ENCODE peak calls at places on chromosomes 4 and X, in ten cellular contexts. One of them, this sample, is unnamed.

GRCh38 chrX:68942141-68942540 is 113.3 kb downstream of the EFNB1 start:
- DNase-seq in CD8-positive, alpha-beta T cell: no peak
- DNase-seq in activated CD4-positive, alpha-beta memory T cell treated with anti-CD3 and anti-CD28 coated beads for 36 hours: no peak
- DNase-seq in GM13976: peak
- DNase-seq in AG20443: no peak
- DNase-seq in fibroblast of the conjunctiva: no peak
- DNase-seq in ecto neural progenitor cell: no peak
- DNase-seq in GM03348: no peak
- DNase-seq in stimulated activated CD4-positive, alpha-beta T cell treated with anti-CD3 and anti-CD28 coated beads, Interleukin-4, amount 100 ng/mL, for 24 hours: no peak
- DNase-seq in fibroblast of the aortic adventitia: no peak
- DNase-seq in this sample: peak

GRCh38 chr4:163482197-163482596 is 8.6 kb upstream of the TKTL2 start:
- DNase-seq in CD8-positive, alpha-beta T cell: no peak
- DNase-seq in activated CD4-positive, alpha-beta memory T cell treated with anti-CD3 and anti-CD28 coated beads for 36 hours: no peak
- DNase-seq in GM13976: peak
- DNase-seq in AG20443: no peak
- DNase-seq in fibroblast of the conjunctiva: no peak
- DNase-seq in ecto neural progenitor cell: no peak
- DNase-seq in GM03348: no peak
- DNase-seq in stimulated activated CD4-positive, alpha-beta T cell treated with anti-CD3 and anti-CD28 coated beads, Interleukin-4, amount 100 ng/mL, for 24 hours: no peak
- DNase-seq in fibroblast of the aortic adventitia: no peak
- DNase-seq in this sample: no peak

GRCh38 chr4:137083571-137083970 is 448.7 kb downstream of the PCDH18 start:
- DNase-seq in CD8-positive, alpha-beta T cell: no peak
- DNase-seq in activated CD4-positive, alpha-beta memory T cell treated with anti-CD3 and anti-CD28 coated beads for 36 hours: no peak
- DNase-seq in GM13976: no peak
- DNase-seq in AG20443: no peak
- DNase-seq in fibroblast of the conjunctiva: no peak
- DNase-seq in ecto neural progenitor cell: no peak
- DNase-seq in GM03348: no peak
- DNase-seq in stimulated activated CD4-positive, alpha-beta T cell treated with anti-CD3 and anti-CD28 coated beads, Interleukin-4, amount 100 ng/mL, for 24 hours: no peak
- DNase-seq in fibroblast of the aortic adventitia: peak
- DNase-seq in this sample: no peak

GRCh38 chrX:96538104-96538725 is 146.4 kb upstream of the DIAPH2 start:
- DNase-seq in CD8-positive, alpha-beta T cell: no peak
- DNase-seq in activated CD4-positive, alpha-beta memory T cell treated with anti-CD3 and anti-CD28 coated beads for 36 hours: no peak
- DNase-seq in GM13976: no peak
- DNase-seq in AG20443: no peak
- DNase-seq in fibroblast of the conjunctiva: no peak
- DNase-seq in ecto neural progenitor cell: no peak
- DNase-seq in GM03348: no peak
- DNase-seq in stimulated activated CD4-positive, alpha-beta T cell treated with anti-CD3 and anti-CD28 coated beads, Interleukin-4, amount 100 ng/mL, for 24 hours: no peak
- DNase-seq in fibroblast of the aortic adventitia: peak
- DNase-seq in this sample: no peak

GRCh38 chrX:47581731-47582647 is at the start of gene TIMP1:
- DNase-seq in CD8-positive, alpha-beta T cell: peak
- DNase-seq in activated CD4-positive, alpha-beta memory T cell treated with anti-CD3 and anti-CD28 coated beads for 36 hours: peak
- DNase-seq in GM13976: peak
- DNase-seq in AG20443: peak
- DNase-seq in fibroblast of the conjunctiva: peak
- DNase-seq in ecto neural progenitor cell: peak
- DNase-seq in GM03348: peak
- DNase-seq in stimulated activated CD4-positive, alpha-beta T cell treated with anti-CD3 and anti-CD28 coated beads, Interleukin-4, amount 100 ng/mL, for 24 hours: peak
- DNase-seq in fibroblast of the aortic adventitia: peak
- DNase-seq in this sample: no peak

GRCh38 chr4:101348367-101348827 is 1.1 kb upstream of the PPP3CA start:
- DNase-seq in CD8-positive, alpha-beta T cell: no peak
- DNase-seq in activated CD4-positive, alpha-beta memory T cell treated with anti-CD3 and anti-CD28 coated beads for 36 hours: no peak
- DNase-seq in GM13976: no peak
- DNase-seq in AG20443: no peak
- DNase-seq in fibroblast of the conjunctiva: no peak
- DNase-seq in ecto neural progenitor cell: no peak
- DNase-seq in GM03348: no peak
- DNase-seq in stimulated activated CD4-positive, alpha-beta T cell treated with anti-CD3 and anti-CD28 coated beads, Interleukin-4, amount 100 ng/mL, for 24 hours: no peak
- DNase-seq in fibroblast of the aortic adventitia: no peak
- DNase-seq in this sample: no peak

GRCh38 chr4:9762823-9763475 is 18.5 kb upstream of the DRD5 start:
- DNase-seq in CD8-positive, alpha-beta T cell: no peak
- DNase-seq in activated CD4-positive, alpha-beta memory T cell treated with anti-CD3 and anti-CD28 coated beads for 36 hours: peak
- DNase-seq in GM13976: peak
- DNase-seq in AG20443: peak
- DNase-seq in fibroblast of the conjunctiva: peak
- DNase-seq in ecto neural progenitor cell: peak
- DNase-seq in GM03348: peak
- DNase-seq in stimulated activated CD4-positive, alpha-beta T cell treated with anti-CD3 and anti-CD28 coated beads, Interleukin-4, amount 100 ng/mL, for 24 hours: peak
- DNase-seq in fibroblast of the aortic adventitia: peak
- DNase-seq in this sample: peak

GRCh38 chr4:13907255-13907751 is 279.8 kb upstream of the BOD1L1 start:
- DNase-seq in CD8-positive, alpha-beta T cell: no peak
- DNase-seq in activated CD4-positive, alpha-beta memory T cell treated with anti-CD3 and anti-CD28 coated beads for 36 hours: no peak
- DNase-seq in GM13976: no peak
- DNase-seq in AG20443: peak
- DNase-seq in fibroblast of the conjunctiva: peak
- DNase-seq in ecto neural progenitor cell: no peak
- DNase-seq in GM03348: peak
- DNase-seq in stimulated activated CD4-positive, alpha-beta T cell treated with anti-CD3 and anti-CD28 coated beads, Interleukin-4, amount 100 ng/mL, for 24 hours: no peak
- DNase-seq in fibroblast of the aortic adventitia: peak
- DNase-seq in this sample: no peak

GRCh38 chrX:11480626-11481025 is 185.1 kb downstream of the ARHGAP6 start:
- DNase-seq in CD8-positive, alpha-beta T cell: no peak
- DNase-seq in activated CD4-positive, alpha-beta memory T cell treated with anti-CD3 and anti-CD28 coated beads for 36 hours: no peak
- DNase-seq in GM13976: no peak
- DNase-seq in AG20443: no peak
- DNase-seq in fibroblast of the conjunctiva: no peak
- DNase-seq in ecto neural progenitor cell: no peak
- DNase-seq in GM03348: no peak
- DNase-seq in stimulated activated CD4-positive, alpha-beta T cell treated with anti-CD3 and anti-CD28 coated beads, Interleukin-4, amount 100 ng/mL, for 24 hours: no peak
- DNase-seq in fibroblast of the aortic adventitia: no peak
- DNase-seq in this sample: peak

GRCh38 chrX:152833378-152833777 is 2.5 kb downstream of the NSDHL start:
- DNase-seq in CD8-positive, alpha-beta T cell: no peak
- DNase-seq in activated CD4-positive, alpha-beta memory T cell treated with anti-CD3 and anti-CD28 coated beads for 36 hours: no peak
- DNase-seq in GM13976: no peak
- DNase-seq in AG20443: no peak
- DNase-seq in fibroblast of the conjunctiva: no peak
- DNase-seq in ecto neural progenitor cell: no peak
- DNase-seq in GM03348: no peak
- DNase-seq in stimulated activated CD4-positive, alpha-beta T cell treated with anti-CD3 and anti-CD28 coated beads, Interleukin-4, amount 100 ng/mL, for 24 hours: no peak
- DNase-seq in fibroblast of the aortic adventitia: no peak
- DNase-seq in this sample: no peak

GRCh38 chr4:73777612-73778011 is 37.2 kb downstream of the CXCL8 start:
- DNase-seq in CD8-positive, alpha-beta T cell: no peak
- DNase-seq in activated CD4-positive, alpha-beta memory T cell treated with anti-CD3 and anti-CD28 coated beads for 36 hours: no peak
- DNase-seq in GM13976: no peak
- DNase-seq in AG20443: peak
- DNase-seq in fibroblast of the conjunctiva: peak
- DNase-seq in ecto neural progenitor cell: no peak
- DNase-seq in GM03348: peak
- DNase-seq in stimulated activated CD4-positive, alpha-beta T cell treated with anti-CD3 and anti-CD28 coated beads, Interleukin-4, amount 100 ng/mL, for 24 hours: no peak
- DNase-seq in fibroblast of the aortic adventitia: peak
- DNase-seq in this sample: no peak

GRCh38 chrX:154805696-154806091 is 409 bp upstream of the MPP1 start:
- DNase-seq in CD8-positive, alpha-beta T cell: no peak
- DNase-seq in activated CD4-positive, alpha-beta memory T cell treated with anti-CD3 and anti-CD28 coated beads for 36 hours: no peak
- DNase-seq in GM13976: no peak
- DNase-seq in AG20443: peak
- DNase-seq in fibroblast of the conjunctiva: no peak
- DNase-seq in ecto neural progenitor cell: no peak
- DNase-seq in GM03348: peak
- DNase-seq in stimulated activated CD4-positive, alpha-beta T cell treated with anti-CD3 and anti-CD28 coated beads, Interleukin-4, amount 100 ng/mL, for 24 hours: no peak
- DNase-seq in fibroblast of the aortic adventitia: peak
- DNase-seq in this sample: peak

GRCh38 chr4:118287691-118288090 is 65.1 kb downstream of the PRSS12 start:
- DNase-seq in CD8-positive, alpha-beta T cell: no peak
- DNase-seq in activated CD4-positive, alpha-beta memory T cell treated with anti-CD3 and anti-CD28 coated beads for 36 hours: no peak
- DNase-seq in GM13976: no peak
- DNase-seq in AG20443: no peak
- DNase-seq in fibroblast of the conjunctiva: no peak
- DNase-seq in ecto neural progenitor cell: no peak
- DNase-seq in GM03348: no peak
- DNase-seq in stimulated activated CD4-positive, alpha-beta T cell treated with anti-CD3 and anti-CD28 coated beads, Interleukin-4, amount 100 ng/mL, for 24 hours: no peak
- DNase-seq in fibroblast of the aortic adventitia: peak
- DNase-seq in this sample: no peak

GRCh38 chrX:26915064-26915463 is 548.1 kb downstream of the PPP4R3C start:
- DNase-seq in CD8-positive, alpha-beta T cell: no peak
- DNase-seq in activated CD4-positive, alpha-beta memory T cell treated with anti-CD3 and anti-CD28 coated beads for 36 hours: no peak
- DNase-seq in GM13976: no peak
- DNase-seq in AG20443: no peak
- DNase-seq in fibroblast of the conjunctiva: no peak
- DNase-seq in ecto neural progenitor cell: no peak
- DNase-seq in GM03348: no peak
- DNase-seq in stimulated activated CD4-positive, alpha-beta T cell treated with anti-CD3 and anti-CD28 coated beads, Interleukin-4, amount 100 ng/mL, for 24 hours: no peak
- DNase-seq in fibroblast of the aortic adventitia: peak
- DNase-seq in this sample: no peak

GRCh38 chrX:36867143-36867542 is 141.0 kb upstream of the FAM47C start:
- DNase-seq in CD8-positive, alpha-beta T cell: no peak
- DNase-seq in activated CD4-positive, alpha-beta memory T cell treated with anti-CD3 and anti-CD28 coated beads for 36 hours: no peak
- DNase-seq in GM13976: peak
- DNase-seq in AG20443: peak
- DNase-seq in fibroblast of the conjunctiva: no peak
- DNase-seq in ecto neural progenitor cell: no peak
- DNase-seq in GM03348: peak
- DNase-seq in stimulated activated CD4-positive, alpha-beta T cell treated with anti-CD3 and anti-CD28 coated beads, Interleukin-4, amount 100 ng/mL, for 24 hours: no peak
- DNase-seq in fibroblast of the aortic adventitia: peak
- DNase-seq in this sample: no peak

GRCh38 chr4:38860788-38861424 is 4.3 kb upstream of the TLR6 start:
- DNase-seq in CD8-positive, alpha-beta T cell: peak
- DNase-seq in activated CD4-positive, alpha-beta memory T cell treated with anti-CD3 and anti-CD28 coated beads for 36 hours: peak
- DNase-seq in GM13976: peak
- DNase-seq in AG20443: peak
- DNase-seq in fibroblast of the conjunctiva: no peak
- DNase-seq in ecto neural progenitor cell: peak
- DNase-seq in GM03348: peak
- DNase-seq in stimulated activated CD4-positive, alpha-beta T cell treated with anti-CD3 and anti-CD28 coated beads, Interleukin-4, amount 100 ng/mL, for 24 hours: peak
- DNase-seq in fibroblast of the aortic adventitia: peak
- DNase-seq in this sample: peak

GRCh38 chrX:151151668-151152267 is 24.6 kb upstream of the GPR50 start:
- DNase-seq in CD8-positive, alpha-beta T cell: peak
- DNase-seq in activated CD4-positive, alpha-beta memory T cell treated with anti-CD3 and anti-CD28 coated beads for 36 hours: peak
- DNase-seq in GM13976: peak
- DNase-seq in AG20443: peak
- DNase-seq in fibroblast of the conjunctiva: peak
- DNase-seq in ecto neural progenitor cell: no peak
- DNase-seq in GM03348: peak
- DNase-seq in stimulated activated CD4-positive, alpha-beta T cell treated with anti-CD3 and anti-CD28 coated beads, Interleukin-4, amount 100 ng/mL, for 24 hours: peak
- DNase-seq in fibroblast of the aortic adventitia: peak
- DNase-seq in this sample: peak

GRCh38 chr4:7924163-7924562 is 15.5 kb downstream of the AFAP1 start:
- DNase-seq in CD8-positive, alpha-beta T cell: no peak
- DNase-seq in activated CD4-positive, alpha-beta memory T cell treated with anti-CD3 and anti-CD28 coated beads for 36 hours: no peak
- DNase-seq in GM13976: no peak
- DNase-seq in AG20443: no peak
- DNase-seq in fibroblast of the conjunctiva: no peak
- DNase-seq in ecto neural progenitor cell: no peak
- DNase-seq in GM03348: no peak
- DNase-seq in stimulated activated CD4-positive, alpha-beta T cell treated with anti-CD3 and anti-CD28 coated beads, Interleukin-4, amount 100 ng/mL, for 24 hours: no peak
- DNase-seq in fibroblast of the aortic adventitia: no peak
- DNase-seq in this sample: no peak

GRCh38 chr4:110073045-110073845 is 125.2 kb downstream of the ELOVL6 start:
- DNase-seq in CD8-positive, alpha-beta T cell: no peak
- DNase-seq in activated CD4-positive, alpha-beta memory T cell treated with anti-CD3 and anti-CD28 coated beads for 36 hours: no peak
- DNase-seq in GM13976: no peak
- DNase-seq in AG20443: no peak
- DNase-seq in fibroblast of the conjunctiva: no peak
- DNase-seq in ecto neural progenitor cell: no peak
- DNase-seq in GM03348: no peak
- DNase-seq in stimulated activated CD4-positive, alpha-beta T cell treated with anti-CD3 and anti-CD28 coated beads, Interleukin-4, amount 100 ng/mL, for 24 hours: no peak
- DNase-seq in fibroblast of the aortic adventitia: no peak
- DNase-seq in this sample: no peak

GRCh38 chr4:184163813-184164212 is 53.9 kb downstream of the ENPP6 start:
- DNase-seq in CD8-positive, alpha-beta T cell: no peak
- DNase-seq in activated CD4-positive, alpha-beta memory T cell treated with anti-CD3 and anti-CD28 coated beads for 36 hours: peak
- DNase-seq in GM13976: peak
- DNase-seq in AG20443: peak
- DNase-seq in fibroblast of the conjunctiva: no peak
- DNase-seq in ecto neural progenitor cell: peak
- DNase-seq in GM03348: peak
- DNase-seq in stimulated activated CD4-positive, alpha-beta T cell treated with anti-CD3 and anti-CD28 coated beads, Interleukin-4, amount 100 ng/mL, for 24 hours: no peak
- DNase-seq in fibroblast of the aortic adventitia: peak
- DNase-seq in this sample: peak

GRCh38 chr4:40247350-40247749 is 50.5 kb downstream of the RHOH start:
- DNase-seq in CD8-positive, alpha-beta T cell: peak
- DNase-seq in activated CD4-positive, alpha-beta memory T cell treated with anti-CD3 and anti-CD28 coated beads for 36 hours: peak
- DNase-seq in GM13976: no peak
- DNase-seq in AG20443: no peak
- DNase-seq in fibroblast of the conjunctiva: no peak
- DNase-seq in ecto neural progenitor cell: no peak
- DNase-seq in GM03348: no peak
- DNase-seq in stimulated activated CD4-positive, alpha-beta T cell treated with anti-CD3 and anti-CD28 coated beads, Interleukin-4, amount 100 ng/mL, for 24 hours: peak
- DNase-seq in fibroblast of the aortic adventitia: no peak
- DNase-seq in this sample: no peak

GRCh38 chrX:47507204-47507878 is 24.3 kb upstream of the ZNF41 start:
- DNase-seq in CD8-positive, alpha-beta T cell: no peak
- DNase-seq in activated CD4-positive, alpha-beta memory T cell treated with anti-CD3 and anti-CD28 coated beads for 36 hours: no peak
- DNase-seq in GM13976: no peak
- DNase-seq in AG20443: no peak
- DNase-seq in fibroblast of the conjunctiva: no peak
- DNase-seq in ecto neural progenitor cell: no peak
- DNase-seq in GM03348: no peak
- DNase-seq in stimulated activated CD4-positive, alpha-beta T cell treated with anti-CD3 and anti-CD28 coated beads, Interleukin-4, amount 100 ng/mL, for 24 hours: no peak
- DNase-seq in fibroblast of the aortic adventitia: no peak
- DNase-seq in this sample: no peak

GRCh38 chr4:113823291-113823659 is 61.7 kb upstream of the CAMK2D start:
- DNase-seq in CD8-positive, alpha-beta T cell: no peak
- DNase-seq in activated CD4-positive, alpha-beta memory T cell treated with anti-CD3 and anti-CD28 coated beads for 36 hours: peak
- DNase-seq in GM13976: peak
- DNase-seq in AG20443: no peak
- DNase-seq in fibroblast of the conjunctiva: no peak
- DNase-seq in ecto neural progenitor cell: no peak
- DNase-seq in GM03348: no peak
- DNase-seq in stimulated activated CD4-positive, alpha-beta T cell treated with anti-CD3 and anti-CD28 coated beads, Interleukin-4, amount 100 ng/mL, for 24 hours: no peak
- DNase-seq in fibroblast of the aortic adventitia: no peak
- DNase-seq in this sample: no peak

GRCh38 chr4:47561331-47561730 is 76.3 kb downstream of the ATP10D start:
- DNase-seq in CD8-positive, alpha-beta T cell: no peak
- DNase-seq in activated CD4-positive, alpha-beta memory T cell treated with anti-CD3 and anti-CD28 coated beads for 36 hours: no peak
- DNase-seq in GM13976: no peak
- DNase-seq in AG20443: no peak
- DNase-seq in fibroblast of the conjunctiva: no peak
- DNase-seq in ecto neural progenitor cell: no peak
- DNase-seq in GM03348: no peak
- DNase-seq in stimulated activated CD4-positive, alpha-beta T cell treated with anti-CD3 and anti-CD28 coated beads, Interleukin-4, amount 100 ng/mL, for 24 hours: no peak
- DNase-seq in fibroblast of the aortic adventitia: no peak
- DNase-seq in this sample: no peak

GRCh38 chr4:23930750-23931488 is 41.1 kb upstream of the PPARGC1A start:
- DNase-seq in CD8-positive, alpha-beta T cell: no peak
- DNase-seq in activated CD4-positive, alpha-beta memory T cell treated with anti-CD3 and anti-CD28 coated beads for 36 hours: no peak
- DNase-seq in GM13976: no peak
- DNase-seq in AG20443: peak
- DNase-seq in fibroblast of the conjunctiva: no peak
- DNase-seq in ecto neural progenitor cell: no peak
- DNase-seq in GM03348: no peak
- DNase-seq in stimulated activated CD4-positive, alpha-beta T cell treated with anti-CD3 and anti-CD28 coated beads, Interleukin-4, amount 100 ng/mL, for 24 hours: no peak
- DNase-seq in fibroblast of the aortic adventitia: no peak
- DNase-seq in this sample: no peak

This sample was measured in NCI-H1105.